ENCODE peak calls at places on chromosomes 16 and 17, in nine cellular contexts. P is fibroblast of pulmonary artery; Z is heart left ventricle; V is EL; J is Kasumi-1; O is HL-60; M is fibroblast of the conjunctiva; L is activated CD4-positive, alpha-beta T cell treated with anti-CD3 and anti-CD28 coated beads for 48 hours; H is anterior cingulate cortex. S is an unnamed sample.

GRCh38 chr16:324451-325334 is 27.8 kb downstream of the AXIN1 start:
- DNase-seq in P (no peak), Z (no peak), V (no peak), J (no peak), O (no peak), M (no peak), L (peak), H (no peak), S (no peak)

GRCh38 chr17:44235583-44235936 is 16.1 kb upstream of the UBTF start:
- DNase-seq in P (peak), Z (no peak), V (peak), J (no peak), O (no peak), M (no peak), L (no peak), H (no peak), S (no peak)

GRCh38 chr17:33520404-33521032 is 227.4 kb upstream of the ASIC2 start:
- DNase-seq in P (peak), Z (peak), V (peak), J (peak), O (no peak), M (no peak), L (peak), H (peak), S (peak)

GRCh38 chr17:10754861-10755591 is 25.2 kb upstream of the TMEM220 start:
- DNase-seq in P (no peak), Z (no peak), V (no peak), J (no peak), O (no peak), M (no peak), L (no peak), H (no peak), S (no peak)

GRCh38 chr17:47305302-47305923 is 18.3 kb upstream of the EFCAB13 start:
- DNase-seq in P (peak), Z (no peak), V (peak), J (no peak), O (no peak), M (peak), L (no peak), H (no peak), S (peak)

GRCh38 chr16:82033683-82034300 is 1.3 kb upstream of the HSD17B2 start:
- DNase-seq in P (no peak), Z (no peak), V (no peak), J (no peak), O (no peak), M (no peak), L (no peak), H (no peak), S (no peak)

GRCh38 chr17:15945493-15946209 is 721 bp downstream of the ADORA2B start:
- DNase-seq in P (no peak), Z (no peak), V (peak), J (no peak), O (no peak), M (no peak), L (peak), H (no peak), S (no peak)

GRCh38 chr17:70924776-70925175 is 755.4 kb downstream of the KCNJ2 start:
- DNase-seq in P (no peak), Z (no peak), V (no peak), J (no peak), O (no peak), M (no peak), L (no peak), H (no peak), S (peak)

GRCh38 chr16:46853713-46854443 is 22.9 kb upstream of the C16orf87 start:
- DNase-seq in P (peak), Z (peak), V (peak), J (peak), O (no peak), M (peak), L (peak), H (peak), S (peak)

GRCh38 chr16:2925951-2926659 is 14.4 kb downstream of the FLYWCH1 start:
- DNase-seq in P (no peak), Z (no peak), V (no peak), J (no peak), O (no peak), M (no peak), L (no peak), H (no peak), S (no peak)

GRCh38 chr17:2398655-2399571 is 1.9 kb downstream of the MNT start:
- DNase-seq in P (peak), Z (peak), V (peak), J (peak), O (peak), M (no peak), L (peak), H (peak), S (peak)